ENCODE peak calls at places on chromosome 12, in ten cellular contexts. One of them, this sample, is unnamed.

GRCh38 chr12:16599081-16599480 is 6.9 kb downstream of the LMO3 start:
- DNase-seq in activated naive CD8-positive, alpha-beta T cell treated with anti-CD3 and anti-CD28 coated beads for 36 hours: no peak
- DNase-seq in colonic mucosa: no peak
- DNase-seq in NCI-H2081 treated with DMSO at 0.1 percent for 48 hours: no peak
- DNase-seq in central memory CD8-positive, alpha-beta T cell: no peak
- DNase-seq in neural progenitor cell: no peak
- DNase-seq in iPS-NIHi11: no peak
- DNase-seq in posterior cingulate gyrus: no peak
- DNase-seq in activated effector memory CD4-positive, alpha-beta T cell treated with Interleukin-2 at 50 U/mL for 16 hours: no peak
- DNase-seq in NCI-H774: peak; percentile 45
- DNase-seq in this sample: no peak

GRCh38 chr12:53743277-53744129 is 8.3 kb downstream of the CISTR start:
- DNase-seq in NCI-H2081 treated with DMSO at 0.1 percent for 48 hours: peak; percentile 45
- DNase-seq in neural progenitor cell: peak; percentile 84
- DNase-seq in colonic mucosa: peak; percentile 63
- DNase-seq in activated naive CD8-positive, alpha-beta T cell treated with anti-CD3 and anti-CD28 coated beads for 36 hours: peak; percentile 48
- DNase-seq in NCI-H774: peak; percentile 67
- DNase-seq in posterior cingulate gyrus: peak; percentile 69
- DNase-seq in activated effector memory CD4-positive, alpha-beta T cell treated with Interleukin-2 at 50 U/mL for 16 hours: peak; percentile 44
- DNase-seq in central memory CD8-positive, alpha-beta T cell: peak; percentile 49
- DNase-seq in iPS-NIHi11: peak; percentile 86
- DNase-seq in this sample: peak; percentile 59

GRCh38 chr12:51714666-51715065 is 123.6 kb downstream of the SCN8A start:
- DNase-seq in colonic mucosa: no peak
- DNase-seq in neural progenitor cell: no peak
- DNase-seq in activated effector memory CD4-positive, alpha-beta T cell treated with Interleukin-2 at 50 U/mL for 16 hours: no peak
- DNase-seq in NCI-H2081 treated with DMSO at 0.1 percent for 48 hours: no peak
- DNase-seq in posterior cingulate gyrus: no peak
- DNase-seq in central memory CD8-positive, alpha-beta T cell: no peak
- DNase-seq in NCI-H774: no peak
- DNase-seq in activated naive CD8-positive, alpha-beta T cell treated with anti-CD3 and anti-CD28 coated beads for 36 hours: no peak
- DNase-seq in iPS-NIHi11: no peak
- DNase-seq in this sample: no peak

GRCh38 chr12:105334568-105334967 is 4.1 kb downstream of the C12orf75 start:
- DNase-seq in central memory CD8-positive, alpha-beta T cell: no peak
- DNase-seq in NCI-H774: no peak
- DNase-seq in activated naive CD8-positive, alpha-beta T cell treated with anti-CD3 and anti-CD28 coated beads for 36 hours: no peak
- DNase-seq in activated effector memory CD4-positive, alpha-beta T cell treated with Interleukin-2 at 50 U/mL for 16 hours: no peak
- DNase-seq in iPS-NIHi11: no peak
- DNase-seq in NCI-H2081 treated with DMSO at 0.1 percent for 48 hours: no peak
- DNase-seq in posterior cingulate gyrus: no peak
- DNase-seq in neural progenitor cell: no peak
- DNase-seq in colonic mucosa: peak; percentile 7
- DNase-seq in this sample: no peak

GRCh38 chr12:96431067-96431466 is 30.8 kb upstream of the CDK17 start:
- DNase-seq in NCI-H774: no peak
- DNase-seq in activated effector memory CD4-positive, alpha-beta T cell treated with Interleukin-2 at 50 U/mL for 16 hours: no peak
- DNase-seq in posterior cingulate gyrus: no peak
- DNase-seq in activated naive CD8-positive, alpha-beta T cell treated with anti-CD3 and anti-CD28 coated beads for 36 hours: no peak
- DNase-seq in central memory CD8-positive, alpha-beta T cell: no peak
- DNase-seq in NCI-H2081 treated with DMSO at 0.1 percent for 48 hours: no peak
- DNase-seq in colonic mucosa: no peak
- DNase-seq in iPS-NIHi11: no peak
- DNase-seq in neural progenitor cell: peak; percentile 11
- DNase-seq in this sample: no peak

GRCh38 chr12:53004178-53004577 is 2.1 kb upstream of the EIF4B start:
- DNase-seq in colonic mucosa: no peak
- DNase-seq in iPS-NIHi11: no peak
- DNase-seq in activated effector memory CD4-positive, alpha-beta T cell treated with Interleukin-2 at 50 U/mL for 16 hours: no peak
- DNase-seq in NCI-H2081 treated with DMSO at 0.1 percent for 48 hours: no peak
- DNase-seq in neural progenitor cell: peak; percentile 56
- DNase-seq in posterior cingulate gyrus: no peak
- DNase-seq in activated naive CD8-positive, alpha-beta T cell treated with anti-CD3 and anti-CD28 coated beads for 36 hours: no peak
- DNase-seq in NCI-H774: no peak
- DNase-seq in central memory CD8-positive, alpha-beta T cell: no peak
- DNase-seq in this sample: no peak

GRCh38 chr12:66693901-66694513 is 15.1 kb upstream of the GRIP1 start:
- DNase-seq in posterior cingulate gyrus: no peak
- DNase-seq in activated naive CD8-positive, alpha-beta T cell treated with anti-CD3 and anti-CD28 coated beads for 36 hours: no peak
- DNase-seq in activated effector memory CD4-positive, alpha-beta T cell treated with Interleukin-2 at 50 U/mL for 16 hours: no peak
- DNase-seq in NCI-H774: peak; percentile 61
- DNase-seq in central memory CD8-positive, alpha-beta T cell: no peak
- DNase-seq in colonic mucosa: peak; percentile 24
- DNase-seq in NCI-H2081 treated with DMSO at 0.1 percent for 48 hours: no peak
- DNase-seq in iPS-NIHi11: peak; percentile 48
- DNase-seq in neural progenitor cell: peak; percentile 80
- DNase-seq in this sample: peak; percentile 42

GRCh38 chr12:51086933-51087332 is 3.5 kb upstream of the CSRNP2 start:
- DNase-seq in colonic mucosa: no peak
- DNase-seq in central memory CD8-positive, alpha-beta T cell: no peak
- DNase-seq in neural progenitor cell: no peak
- DNase-seq in activated naive CD8-positive, alpha-beta T cell treated with anti-CD3 and anti-CD28 coated beads for 36 hours: no peak
- DNase-seq in posterior cingulate gyrus: no peak
- DNase-seq in NCI-H774: no peak
- DNase-seq in iPS-NIHi11: no peak
- DNase-seq in NCI-H2081 treated with DMSO at 0.1 percent for 48 hours: no peak
- DNase-seq in activated effector memory CD4-positive, alpha-beta T cell treated with Interleukin-2 at 50 U/mL for 16 hours: no peak
- DNase-seq in this sample: no peak

GRCh38 chr12:49662998-49663843 is 39.9 kb downstream of the PRPF40B start:
- DNase-seq in NCI-H774: peak; percentile 7
- DNase-seq in activated effector memory CD4-positive, alpha-beta T cell treated with Interleukin-2 at 50 U/mL for 16 hours: peak; percentile 64
- DNase-seq in posterior cingulate gyrus: no peak
- DNase-seq in iPS-NIHi11: peak; percentile 77
- DNase-seq in central memory CD8-positive, alpha-beta T cell: peak; percentile 38
- DNase-seq in neural progenitor cell: no peak
- DNase-seq in activated naive CD8-positive, alpha-beta T cell treated with anti-CD3 and anti-CD28 coated beads for 36 hours: peak; percentile 72
- DNase-seq in colonic mucosa: peak; percentile 57
- DNase-seq in NCI-H2081 treated with DMSO at 0.1 percent for 48 hours: no peak
- DNase-seq in this sample: peak; percentile 7

GRCh38 chr12:106902053-106902452 is 53.7 kb upstream of the TMEM263 start:
- DNase-seq in central memory CD8-positive, alpha-beta T cell: no peak
- DNase-seq in posterior cingulate gyrus: no peak
- DNase-seq in activated naive CD8-positive, alpha-beta T cell treated with anti-CD3 and anti-CD28 coated beads for 36 hours: no peak
- DNase-seq in colonic mucosa: no peak
- DNase-seq in iPS-NIHi11: no peak
- DNase-seq in neural progenitor cell: no peak
- DNase-seq in activated effector memory CD4-positive, alpha-beta T cell treated with Interleukin-2 at 50 U/mL for 16 hours: no peak
- DNase-seq in NCI-H2081 treated with DMSO at 0.1 percent for 48 hours: no peak
- DNase-seq in NCI-H774: no peak
- DNase-seq in this sample: no peak

GRCh38 chr12:62597253-62597652 is 130.6 kb downstream of the MON2 start:
- DNase-seq in central memory CD8-positive, alpha-beta T cell: no peak
- DNase-seq in posterior cingulate gyrus: no peak
- DNase-seq in NCI-H774: no peak
- DNase-seq in activated naive CD8-positive, alpha-beta T cell treated with anti-CD3 and anti-CD28 coated beads for 36 hours: no peak
- DNase-seq in NCI-H2081 treated with DMSO at 0.1 percent for 48 hours: no peak
- DNase-seq in colonic mucosa: no peak
- DNase-seq in iPS-NIHi11: no peak
- DNase-seq in neural progenitor cell: no peak
- DNase-seq in activated effector memory CD4-positive, alpha-beta T cell treated with Interleukin-2 at 50 U/mL for 16 hours: no peak
- DNase-seq in this sample: no peak

GRCh38 chr12:93325855-93326254 is 51.9 kb upstream of the NUDT4 start:
- DNase-seq in neural progenitor cell: no peak
- DNase-seq in activated naive CD8-positive, alpha-beta T cell treated with anti-CD3 and anti-CD28 coated beads for 36 hours: no peak
- DNase-seq in posterior cingulate gyrus: no peak
- DNase-seq in iPS-NIHi11: no peak
- DNase-seq in colonic mucosa: no peak
- DNase-seq in NCI-H774: no peak
- DNase-seq in activated effector memory CD4-positive, alpha-beta T cell treated with Interleukin-2 at 50 U/mL for 16 hours: no peak
- DNase-seq in central memory CD8-positive, alpha-beta T cell: no peak
- DNase-seq in NCI-H2081 treated with DMSO at 0.1 percent for 48 hours: no peak
- DNase-seq in this sample: no peak

GRCh38 chr12:131140069-131140435 is 186.3 kb downstream of the ADGRD1 start:
- DNase-seq in central memory CD8-positive, alpha-beta T cell: no peak
- DNase-seq in neural progenitor cell: no peak
- DNase-seq in posterior cingulate gyrus: no peak
- DNase-seq in activated effector memory CD4-positive, alpha-beta T cell treated with Interleukin-2 at 50 U/mL for 16 hours: no peak
- DNase-seq in iPS-NIHi11: no peak
- DNase-seq in colonic mucosa: no peak
- DNase-seq in NCI-H774: no peak
- DNase-seq in NCI-H2081 treated with DMSO at 0.1 percent for 48 hours: no peak
- DNase-seq in activated naive CD8-positive, alpha-beta T cell treated with anti-CD3 and anti-CD28 coated beads for 36 hours: no peak
- DNase-seq in this sample: no peak

GRCh38 chr12:112924986-112925385 is 13.3 kb upstream of the OAS3 start:
- DNase-seq in colonic mucosa: peak; percentile 35
- DNase-seq in iPS-NIHi11: no peak
- DNase-seq in activated effector memory CD4-positive, alpha-beta T cell treated with Interleukin-2 at 50 U/mL for 16 hours: no peak
- DNase-seq in NCI-H2081 treated with DMSO at 0.1 percent for 48 hours: no peak
- DNase-seq in NCI-H774: no peak
- DNase-seq in central memory CD8-positive, alpha-beta T cell: no peak
- DNase-seq in activated naive CD8-positive, alpha-beta T cell treated with anti-CD3 and anti-CD28 coated beads for 36 hours: no peak
- DNase-seq in neural progenitor cell: no peak
- DNase-seq in posterior cingulate gyrus: no peak
- DNase-seq in this sample: no peak

GRCh38 chr12:6769003-6769389 is 2.8 kb downstream of the PTMS start:
- DNase-seq in neural progenitor cell: peak; percentile 96
- DNase-seq in posterior cingulate gyrus: no peak
- DNase-seq in activated naive CD8-positive, alpha-beta T cell treated with anti-CD3 and anti-CD28 coated beads for 36 hours: no peak
- DNase-seq in activated effector memory CD4-positive, alpha-beta T cell treated with Interleukin-2 at 50 U/mL for 16 hours: no peak
- DNase-seq in iPS-NIHi11: peak; percentile 67
- DNase-seq in NCI-H774: peak; percentile 32
- DNase-seq in central memory CD8-positive, alpha-beta T cell: no peak
- DNase-seq in colonic mucosa: peak; percentile 70
- DNase-seq in NCI-H2081 treated with DMSO at 0.1 percent for 48 hours: no peak
- DNase-seq in this sample: peak; percentile 42

GRCh38 chr12:124774054-124774461 is 89.6 kb downstream of the SCARB1 start:
- DNase-seq in colonic mucosa: no peak
- DNase-seq in central memory CD8-positive, alpha-beta T cell: no peak
- DNase-seq in activated effector memory CD4-positive, alpha-beta T cell treated with Interleukin-2 at 50 U/mL for 16 hours: no peak
- DNase-seq in activated naive CD8-positive, alpha-beta T cell treated with anti-CD3 and anti-CD28 coated beads for 36 hours: peak; percentile 35
- DNase-seq in NCI-H2081 treated with DMSO at 0.1 percent for 48 hours: no peak
- DNase-seq in NCI-H774: no peak
- DNase-seq in iPS-NIHi11: no peak
- DNase-seq in neural progenitor cell: no peak
- DNase-seq in posterior cingulate gyrus: no peak
- DNase-seq in this sample: no peak

GRCh38 chr12:123938679-123939480 is 33.8 kb downstream of the CCDC92 start:
- DNase-seq in neural progenitor cell: peak; percentile 51
- DNase-seq in NCI-H774: no peak
- DNase-seq in NCI-H2081 treated with DMSO at 0.1 percent for 48 hours: no peak
- DNase-seq in activated effector memory CD4-positive, alpha-beta T cell treated with Interleukin-2 at 50 U/mL for 16 hours: no peak
- DNase-seq in colonic mucosa: no peak
- DNase-seq in activated naive CD8-positive, alpha-beta T cell treated with anti-CD3 and anti-CD28 coated beads for 36 hours: no peak
- DNase-seq in iPS-NIHi11: peak; percentile 77
- DNase-seq in central memory CD8-positive, alpha-beta T cell: no peak
- DNase-seq in posterior cingulate gyrus: no peak
- DNase-seq in this sample: no peak

GRCh38 chr12:18345021-18345735 is 83.9 kb downstream of the PIK3C2G start:
- DNase-seq in central memory CD8-positive, alpha-beta T cell: no peak
- DNase-seq in posterior cingulate gyrus: no peak
- DNase-seq in NCI-H2081 treated with DMSO at 0.1 percent for 48 hours: no peak
- DNase-seq in activated effector memory CD4-positive, alpha-beta T cell treated with Interleukin-2 at 50 U/mL for 16 hours: no peak
- DNase-seq in activated naive CD8-positive, alpha-beta T cell treated with anti-CD3 and anti-CD28 coated beads for 36 hours: no peak
- DNase-seq in colonic mucosa: no peak
- DNase-seq in NCI-H774: no peak
- DNase-seq in iPS-NIHi11: no peak
- DNase-seq in neural progenitor cell: no peak
- DNase-seq in this sample: no peak

GRCh38 chr12:6272300-6273208 is 37.9 kb upstream of the PLEKHG6 start:
- DNase-seq in neural progenitor cell: no peak
- DNase-seq in activated naive CD8-positive, alpha-beta T cell treated with anti-CD3 and anti-CD28 coated beads for 36 hours: no peak
- DNase-seq in colonic mucosa: no peak
- DNase-seq in activated effector memory CD4-positive, alpha-beta T cell treated with Interleukin-2 at 50 U/mL for 16 hours: no peak
- DNase-seq in NCI-H774: no peak
- DNase-seq in central memory CD8-positive, alpha-beta T cell: no peak
- DNase-seq in NCI-H2081 treated with DMSO at 0.1 percent for 48 hours: no peak
- DNase-seq in posterior cingulate gyrus: no peak
- DNase-seq in iPS-NIHi11: peak; percentile 69
- DNase-seq in this sample: peak; percentile 98